ENCODE peak calls at places on chromosomes 5 and 9, in nine cellular contexts. I, Z, R, W, J, T, P, G and M are unnamed samples.

GRCh38 chr5:142115937-142116614 is 7.5 kb downstream of the NDFIP1 start:
- DNase-seq in I (no peak), Z (no peak), P (no peak), W (no peak), R (no peak), T (no peak), G (no peak), J (no peak), M (no peak)

GRCh38 chr5:164600166-164600715 is 1094.8 kb downstream of the MAT2B start:
- DNase-seq in W (no peak), G (no peak), R (peak; percentile 2), T (no peak), Z (no peak), P (peak; percentile 73), J (no peak), I (no peak), M (no peak)

GRCh38 chr9:5879419-5880181 is 11.1 kb upstream of the MLANA start:
- DNase-seq in Z (no peak), P (peak; percentile 95), W (no peak), J (no peak), R (peak; percentile 64), G (no peak), I (no peak), T (no peak), M (no peak)

GRCh38 chr5:123129811-123130210 is 40.8 kb downstream of the PRDM6 start:
- DNase-seq in J (no peak), W (no peak), P (no peak), I (no peak), Z (no peak), G (no peak), T (no peak), R (no peak), M (no peak)

GRCh38 chr5:41465493-41466171 is 44.8 kb downstream of the PLCXD3 start:
- DNase-seq in J (no peak), T (no peak), I (no peak), W (no peak), P (no peak), G (no peak), Z (no peak), R (peak; percentile 3), M (no peak)

GRCh38 chr5:93154551-93154950 is 426.5 kb downstream of the NR2F1-AS1 start:
- DNase-seq in P (no peak), I (no peak), G (no peak), W (no peak), J (no peak), T (no peak), Z (no peak), R (no peak), M (no peak)

GRCh38 chr5:168827636-168828035 is 248.5 kb upstream of the PANK3 start:
- DNase-seq in W (no peak), R (no peak), P (no peak), T (no peak), J (no peak), G (no peak), I (no peak), Z (no peak), M (no peak)

GRCh38 chr9:90803860-90804593 is 2.4 kb downstream of the SYK start:
- DNase-seq in I (no peak), W (no peak), T (no peak), G (no peak), P (no peak), Z (no peak), R (no peak), J (no peak), M (no peak)

GRCh38 chr5:129135633-129136032 is 41.1 kb downstream of the ISOC1 start:
- DNase-seq in W (no peak), I (no peak), R (no peak), G (no peak), P (no peak), Z (no peak), J (no peak), T (no peak), M (no peak)

GRCh38 chr5:32471784-32472183 is 27.2 kb upstream of the ZFR start:
- DNase-seq in G (no peak), P (no peak), I (no peak), J (no peak), T (no peak), R (no peak), W (peak; percentile 13), Z (no peak), M (no peak)

GRCh38 chr9:22240619-22241018 is 206.0 kb upstream of the DMRTA1 start:
- DNase-seq in J (no peak), Z (no peak), G (no peak), R (peak; percentile 12), T (no peak), P (no peak), W (no peak), I (no peak), M (no peak)

GRCh38 chr5:1513326-1514026 is 10.3 kb downstream of the LPCAT1 start:
- DNase-seq in W (peak; percentile 5), P (no peak), T (peak; percentile 43), R (no peak), G (no peak), J (peak; percentile 12), Z (no peak), I (peak; percentile 30), M (no peak)

GRCh38 chr5:87061046-87061445 is 206.6 kb upstream of the RASA1 start:
- DNase-seq in Z (no peak), W (no peak), J (no peak), G (no peak), P (no peak), I (no peak), T (no peak), R (no peak), M (no peak)

GRCh38 chr5:5306696-5307095 is 115.8 kb upstream of the ICE1 start:
- DNase-seq in Z (no peak), R (no peak), T (no peak), I (no peak), G (peak; percentile 33), J (no peak), P (peak; percentile 84), W (no peak), M (no peak)

GRCh38 chr9:133406480-133407307 is 11.1 kb downstream of the REXO4 start:
- DNase-seq in P (peak; percentile 92), I (peak; percentile 85), W (peak; percentile 82), Z (peak; percentile 3), T (peak; percentile 68), G (peak; percentile 83), J (peak; percentile 91), R (peak; percentile 89), M (peak; percentile 58)

GRCh38 chr5:6753851-6754250 is 40.6 kb downstream of the TENT4A start:
- DNase-seq in W (no peak), I (peak; percentile 50), T (no peak), P (no peak), Z (no peak), G (no peak), J (peak; percentile 5), R (no peak), M (no peak)

GRCh38 chr9:94895668-94896067 is 169.2 kb downstream of the AOPEP start:
- DNase-seq in Z (no peak), P (no peak), I (no peak), G (no peak), R (no peak), J (no peak), T (no peak), W (no peak), M (no peak)

GRCh38 chr5:66742083-66742895 is 146.1 kb downstream of the MAST4 start:
- DNase-seq in T (no peak), G (no peak), W (peak; percentile 17), J (no peak), R (no peak), P (peak; percentile 6), Z (no peak), I (peak; percentile 64), M (no peak)

GRCh38 chr9:136982232-136983051 is at the start of gene LCNL1:
- DNase-seq in J (no peak), P (no peak), T (no peak), I (no peak), G (peak; percentile 43), R (no peak), W (no peak), Z (no peak), M (no peak)

GRCh38 chr5:37090781-37091180 is 158.4 kb downstream of the CPLANE1 start:
- DNase-seq in J (no peak), R (no peak), I (no peak), Z (no peak), G (no peak), P (no peak), W (no peak), T (no peak), M (no peak)

GRCh38 chr9:117425562-117425961 is 10.7 kb upstream of the ASTN2 start:
- DNase-seq in J (no peak), G (no peak), R (no peak), Z (no peak), T (no peak), I (no peak), P (no peak), W (no peak), M (no peak)

GRCh38 chr5:138900281-138900965 is 25.3 kb upstream of the LRRTM2 start:
- DNase-seq in T (no peak), J (no peak), Z (no peak), P (peak; percentile 77), W (no peak), I (no peak), G (no peak), R (peak; percentile 13), M (no peak)

GRCh38 chr5:67699560-67699959 is 503.0 kb upstream of the CD180 start:
- DNase-seq in G (no peak), J (no peak), R (no peak), I (no peak), P (no peak), Z (no peak), W (peak; percentile 14), T (no peak), M (no peak)

GRCh38 chr9:128276574-128277270 is 646 bp downstream of the SWI5 start:
- DNase-seq in R (peak; percentile 65), W (no peak), P (peak; percentile 65), G (no peak), J (no peak), T (no peak), I (peak; percentile 62), Z (no peak), M (no peak)

GRCh38 chr5:132179410-132179809 is 48.2 kb downstream of the P4HA2 start:
- DNase-seq in Z (no peak), I (no peak), W (no peak), J (no peak), G (no peak), P (no peak), R (no peak), T (no peak), M (no peak)

GRCh38 chr9:132794730-132795380 is 83.2 kb downstream of the AK8 start:
- DNase-seq in G (no peak), Z (no peak), P (no peak), T (no peak), J (no peak), W (peak; percentile 57), I (no peak), R (no peak), M (no peak)